ENCODE peak calls at places on chromosome 10, in nine cellular contexts. H is stomach, P is transverse colon, G is sigmoid colon, M is SK-N-SH, F is suprapubic skin, C is K562, X is esophagus muscularis mucosa, Y is HepG2. U is an unnamed sample.

GRCh38 chr10:99395750-99396445 is 34.5 kb downstream of the GOT1 start:
- DNase-seq in H (no peak), P (no peak), G (no peak), M (no peak), F (no peak), C (no peak), X (no peak), Y (peak), U (no peak)

GRCh38 chr10:81953420-81953819 is 78.4 kb downstream of the NRG3 start:
- DNase-seq in H (no peak), P (no peak), G (no peak), M (no peak), F (no peak), C (no peak), X (no peak), Y (no peak), U (no peak)

GRCh38 chr10:6473901-6474370 is 106.1 kb downstream of the PRKCQ start:
- DNase-seq in H (no peak), P (no peak), G (no peak), M (no peak), F (no peak), C (no peak), X (no peak), Y (no peak), U (no peak)

GRCh38 chr10:95451568-95452524 is 109.3 kb downstream of the SORBS1 start:
- DNase-seq in H (no peak), P (no peak), G (no peak), M (no peak), F (no peak), C (no peak), X (no peak), Y (peak), U (no peak)

GRCh38 chr10:74518076-74518475 is 308.3 kb upstream of the KAT6B start:
- DNase-seq in H (no peak), P (no peak), G (no peak), M (no peak), F (no peak), C (no peak), X (no peak), Y (no peak), U (no peak)

GRCh38 chr10:119235381-119235780 is 28.0 kb downstream of the GRK5 start:
- DNase-seq in H (no peak), P (no peak), G (no peak), M (no peak), F (no peak), C (no peak), X (no peak), Y (no peak), U (no peak)

GRCh38 chr10:10777723-10778122 is 239.9 kb upstream of the CELF2 start:
- DNase-seq in H (no peak), P (no peak), G (no peak), M (no peak), F (no peak), C (no peak), X (peak), Y (no peak), U (no peak)

GRCh38 chr10:47361293-47361692 is 13.1 kb downstream of the RBP3 start:
- DNase-seq in H (peak), P (peak), G (no peak), M (peak), F (peak), C (peak), X (no peak), Y (peak), U (no peak)

GRCh38 chr10:48602401-48603135 is 2.3 kb downstream of the ARHGAP22 start:
- DNase-seq in H (no peak), P (no peak), G (no peak), M (no peak), F (no peak), C (no peak), X (no peak), Y (no peak), U (no peak)

GRCh38 chr10:106226831-106227230 is 937.7 kb downstream of the SORCS1 start:
- DNase-seq in H (no peak), P (no peak), G (no peak), M (no peak), F (no peak), C (no peak), X (no peak), Y (no peak), U (no peak)

GRCh38 chr10:12902959-12903358 is 98.6 kb downstream of the CCDC3 start:
- DNase-seq in H (no peak), P (no peak), G (no peak), M (no peak), F (no peak), C (no peak), X (no peak), Y (no peak), U (no peak)

GRCh38 chr10:102714621-102715455 is at the start of gene SFXN2:
- DNase-seq in H (peak), P (peak), G (no peak), M (no peak), F (no peak), C (no peak), X (no peak), Y (no peak), U (no peak)

GRCh38 chr10:20185116-20185515 is 368.9 kb downstream of the PLXDC2 start:
- DNase-seq in H (no peak), P (no peak), G (no peak), M (no peak), F (no peak), C (no peak), X (no peak), Y (no peak), U (no peak)

GRCh38 chr10:121426307-121426706 is 171.9 kb downstream of the FGFR2 start:
- DNase-seq in H (no peak), P (no peak), G (no peak), M (no peak), F (no peak), C (peak), X (no peak), Y (no peak), U (no peak)

GRCh38 chr10:69729326-69730048 is 72.2 kb upstream of the COL13A1 start:
- DNase-seq in H (no peak), P (no peak), G (peak), M (no peak), F (peak), C (no peak), X (no peak), Y (no peak), U (no peak)

GRCh38 chr10:30534465-30535144 is 94.9 kb downstream of the LYZL2 start:
- DNase-seq in H (peak), P (peak), G (peak), M (peak), F (peak), C (peak), X (peak), Y (peak), U (peak)

GRCh38 chr10:32112055-32112454 is 55.8 kb upstream of the KIF5B start:
- DNase-seq in H (no peak), P (no peak), G (no peak), M (no peak), F (no peak), C (no peak), X (no peak), Y (peak), U (no peak)

GRCh38 chr10:88004451-88004850 is 141.0 kb downstream of the PTEN start:
- DNase-seq in H (no peak), P (no peak), G (no peak), M (no peak), F (no peak), C (no peak), X (no peak), Y (no peak), U (no peak)

GRCh38 chr10:63525021-63525420 is 3.8 kb downstream of the REEP3 start:
- DNase-seq in H (no peak), P (no peak), G (no peak), M (no peak), F (no peak), C (no peak), X (no peak), Y (no peak), U (no peak)

GRCh38 chr10:29880856-29881255 is 178.5 kb downstream of the JCAD start:
- DNase-seq in H (no peak), P (no peak), G (no peak), M (no peak), F (no peak), C (no peak), X (no peak), Y (no peak), U (no peak)

GRCh38 chr10:68871105-68871711 is 29.9 kb upstream of the DDX50 start:
- DNase-seq in H (no peak), P (no peak), G (no peak), M (no peak), F (no peak), C (no peak), X (no peak), Y (peak), U (no peak)

GRCh38 chr10:114504769-114505579 is 100.7 kb upstream of the AFAP1L2 start:
- DNase-seq in H (peak), P (no peak), G (peak), M (no peak), F (no peak), C (no peak), X (no peak), Y (peak), U (no peak)

GRCh38 chr10:62916157-62916603 is 100.0 kb upstream of the EGR2 start:
- DNase-seq in H (no peak), P (no peak), G (no peak), M (no peak), F (no peak), C (no peak), X (no peak), Y (no peak), U (peak)

GRCh38 chr10:103911021-103911459 is 6.9 kb downstream of the STN1 start:
- DNase-seq in H (no peak), P (no peak), G (no peak), M (no peak), F (no peak), C (no peak), X (no peak), Y (no peak), U (no peak)

GRCh38 chr10:5971886-5972285 is 5.5 kb downstream of the IL15RA start:
- DNase-seq in H (no peak), P (no peak), G (peak), M (no peak), F (no peak), C (no peak), X (peak), Y (no peak), U (no peak)

GRCh38 chr10:119316729-119317097 is 109.3 kb downstream of the GRK5 start:
- DNase-seq in H (no peak), P (no peak), G (no peak), M (no peak), F (no peak), C (peak), X (no peak), Y (peak), U (no peak)

GRCh38 chr10:38038107-38038931 is 27.8 kb downstream of the ZNF33A start:
- DNase-seq in H (no peak), P (no peak), G (no peak), M (no peak), F (no peak), C (no peak), X (no peak), Y (no peak), U (no peak)

GRCh38 chr10:124685251-124685650 is 58.9 kb downstream of the FAM53B start:
- DNase-seq in H (no peak), P (peak), G (peak), M (no peak), F (no peak), C (no peak), X (no peak), Y (no peak), U (no peak)

GRCh38 chr10:48804740-48805182 is 120.1 kb downstream of the WDFY4 start:
- DNase-seq in H (no peak), P (no peak), G (no peak), M (peak), F (no peak), C (no peak), X (peak), Y (peak), U (no peak)

GRCh38 chr10:61775111-61775510 is 112.4 kb downstream of the CABCOCO1 start:
- DNase-seq in H (no peak), P (no peak), G (no peak), M (no peak), F (no peak), C (no peak), X (no peak), Y (no peak), U (no peak)

GRCh38 chr10:2745666-2746065 is 321.7 kb upstream of the PFKP start:
- DNase-seq in H (no peak), P (no peak), G (no peak), M (no peak), F (no peak), C (no peak), X (no peak), Y (no peak), U (no peak)

GRCh38 chr10:44245601-44245938 is 139.3 kb downstream of the CXCL12 start:
- DNase-seq in H (no peak), P (no peak), G (no peak), M (no peak), F (no peak), C (no peak), X (no peak), Y (peak), U (no peak)

GRCh38 chr10:9189448-9189847 is 1135.0 kb downstream of the GATA3 start:
- DNase-seq in H (no peak), P (no peak), G (no peak), M (no peak), F (no peak), C (no peak), X (no peak), Y (no peak), U (no peak)

GRCh38 chr10:86337121-86337601 is 29.4 kb downstream of the GRID1 start:
- DNase-seq in H (no peak), P (no peak), G (peak), M (no peak), F (no peak), C (no peak), X (no peak), Y (no peak), U (no peak)

GRCh38 chr10:84341983-84342382 is 13.6 kb downstream of the CCSER2 start:
- DNase-seq in H (no peak), P (no peak), G (no peak), M (no peak), F (no peak), C (no peak), X (no peak), Y (no peak), U (no peak)

GRCh38 chr10:94358480-94358879 is 4.3 kb downstream of the NOC3L start:
- DNase-seq in H (no peak), P (no peak), G (no peak), M (no peak), F (no peak), C (no peak), X (no peak), Y (peak), U (no peak)

GRCh38 chr10:115432188-115432819 is 339.1 kb downstream of the ATRNL1 start:
- DNase-seq in H (no peak), P (no peak), G (no peak), M (peak), F (no peak), C (no peak), X (no peak), Y (peak), U (no peak)

DNA sequence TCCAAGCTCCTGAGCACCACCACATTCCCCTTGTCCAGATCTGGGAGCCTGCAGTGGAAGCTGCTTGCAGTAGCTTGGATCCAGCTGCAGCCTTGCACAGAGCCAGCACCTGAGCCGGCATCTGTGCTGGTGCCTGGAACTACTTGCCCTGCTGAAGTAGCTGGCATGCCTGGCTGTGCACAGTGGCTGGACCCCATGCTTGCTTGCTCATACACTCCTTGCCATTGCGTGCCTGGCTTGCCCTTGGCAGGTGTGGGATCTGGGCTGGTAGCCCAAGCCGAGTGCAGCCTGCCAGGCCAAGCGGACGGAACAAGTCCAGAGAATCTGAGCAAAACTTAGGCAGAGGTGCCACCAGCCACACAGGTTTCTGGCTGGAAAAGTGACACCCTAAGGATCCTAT is 759.9 kb downstream of the IPMK start:
- DNase-seq in H (no peak), P (no peak), G (peak), M (no peak), F (no peak), C (no peak), X (no peak), Y (no peak), U (no peak)
- TF ChIP-seq EP300 in H (no peak), P (no peak), G (no peak), M (no peak), F (no peak), C (no peak), X (no peak), Y (no peak), U (no peak)

DNA sequence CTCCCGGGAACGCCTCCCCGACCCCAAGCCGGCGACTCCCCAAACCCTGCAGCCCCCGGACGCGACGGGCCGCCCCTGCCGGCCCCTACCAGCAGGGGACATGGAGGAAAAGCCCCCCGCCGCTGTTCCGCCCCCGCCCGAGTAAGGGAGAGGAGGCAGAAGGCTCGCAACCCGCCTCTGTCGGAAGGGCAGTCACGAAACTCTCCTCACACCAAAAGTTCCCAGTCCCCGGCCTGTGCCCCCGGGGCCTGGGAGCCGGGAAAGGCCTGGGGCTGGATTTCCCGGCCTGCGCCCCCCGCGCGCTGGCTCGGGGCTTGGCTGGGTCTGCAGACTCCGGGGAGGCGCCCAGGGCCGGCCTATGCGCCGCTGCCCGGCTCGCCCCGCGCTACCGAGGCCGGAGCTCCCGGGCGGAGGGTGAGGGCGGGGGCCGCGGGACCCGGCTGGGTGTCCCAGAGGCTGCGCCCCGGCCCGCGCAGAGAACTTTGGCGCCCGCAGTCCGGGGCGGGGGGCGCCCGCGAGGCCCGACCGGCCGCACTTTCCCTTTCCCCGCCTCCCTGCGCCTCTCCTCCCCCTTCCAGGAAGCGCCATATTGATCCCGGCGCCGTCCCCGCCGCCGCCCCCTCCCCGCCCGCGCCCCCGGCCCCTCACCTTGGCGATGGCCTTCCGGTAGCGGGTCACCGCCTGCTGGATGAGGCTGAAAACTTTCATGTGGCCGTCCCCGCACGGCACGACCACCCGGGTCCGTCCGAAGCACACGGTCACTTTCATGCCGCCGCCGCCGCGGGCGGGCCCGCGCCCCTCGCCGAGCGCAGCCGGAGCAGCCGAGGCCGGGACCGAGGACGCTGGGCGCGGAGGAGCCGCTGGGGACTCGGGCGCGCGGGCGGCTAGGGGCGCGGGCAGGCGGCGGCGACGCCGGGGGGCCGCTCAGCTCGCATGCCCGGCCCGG is 595 bp downstream of the PARD3 start:
- DNase-seq in H (peak), P (peak), G (peak), M (peak), F (peak), C (peak), X (no peak), Y (peak), U (no peak)
- H3K27ac ChIP-seq in H (peak), P (peak), G (peak), M (peak), F (peak), C (no peak), X (peak), Y (peak), U (peak)

DNA sequence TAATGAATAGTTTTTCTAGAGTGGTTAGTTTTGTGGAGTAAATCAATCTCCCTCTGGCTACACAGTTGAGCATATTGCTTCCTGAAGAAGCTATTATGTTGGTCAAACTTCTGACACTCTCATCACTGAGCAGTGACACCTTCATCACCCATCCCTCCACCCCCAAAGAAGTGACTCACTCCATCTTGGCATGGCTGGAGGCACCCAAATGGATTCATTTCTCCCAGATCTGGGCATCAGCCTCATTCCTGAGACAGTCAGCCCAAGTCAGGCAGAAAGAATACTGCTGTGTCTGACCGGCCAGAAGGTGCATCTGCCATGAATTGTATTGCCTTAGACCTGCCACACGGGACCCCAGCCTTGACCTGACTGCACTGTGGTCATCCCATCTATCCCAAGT is 117.0 kb upstream of the HABP2 start:
- DNase-seq in H (no peak), P (no peak), G (no peak), M (no peak), F (no peak), C (no peak), X (no peak), Y (no peak), U (no peak)
- TF ChIP-seq EP300 in H (no peak), P (no peak), G (no peak), M (no peak), F (no peak), C (no peak), X (no peak), Y (no peak), U (no peak)

DNA sequence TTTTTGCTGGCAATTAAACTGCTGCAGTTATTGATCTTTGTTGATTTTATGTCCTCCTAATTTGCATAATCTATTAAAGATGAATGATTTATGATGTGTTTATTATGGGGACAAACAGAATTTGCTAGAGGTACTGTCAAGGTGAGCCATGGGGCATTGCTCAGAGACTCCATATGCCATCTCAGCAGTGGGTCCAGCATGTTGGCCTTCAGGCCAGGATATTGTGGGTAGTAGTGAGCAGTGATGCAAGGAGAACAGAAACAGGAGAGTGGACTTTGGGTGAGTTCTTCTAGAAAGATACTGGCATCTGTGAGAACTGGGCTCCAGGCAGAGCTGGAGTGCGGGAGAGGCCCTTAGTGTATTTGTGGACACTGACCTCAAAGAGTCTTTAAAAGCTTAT is 65.9 kb downstream of the PAX2 start:
- DNase-seq in H (no peak), P (no peak), G (no peak), M (no peak), F (no peak), C (no peak), X (no peak), Y (no peak), U (no peak)
- H3K27ac ChIP-seq in H (no peak), P (no peak), G (no peak), M (no peak), F (no peak), C (no peak), X (no peak), Y (no peak), U (no peak)

DNA sequence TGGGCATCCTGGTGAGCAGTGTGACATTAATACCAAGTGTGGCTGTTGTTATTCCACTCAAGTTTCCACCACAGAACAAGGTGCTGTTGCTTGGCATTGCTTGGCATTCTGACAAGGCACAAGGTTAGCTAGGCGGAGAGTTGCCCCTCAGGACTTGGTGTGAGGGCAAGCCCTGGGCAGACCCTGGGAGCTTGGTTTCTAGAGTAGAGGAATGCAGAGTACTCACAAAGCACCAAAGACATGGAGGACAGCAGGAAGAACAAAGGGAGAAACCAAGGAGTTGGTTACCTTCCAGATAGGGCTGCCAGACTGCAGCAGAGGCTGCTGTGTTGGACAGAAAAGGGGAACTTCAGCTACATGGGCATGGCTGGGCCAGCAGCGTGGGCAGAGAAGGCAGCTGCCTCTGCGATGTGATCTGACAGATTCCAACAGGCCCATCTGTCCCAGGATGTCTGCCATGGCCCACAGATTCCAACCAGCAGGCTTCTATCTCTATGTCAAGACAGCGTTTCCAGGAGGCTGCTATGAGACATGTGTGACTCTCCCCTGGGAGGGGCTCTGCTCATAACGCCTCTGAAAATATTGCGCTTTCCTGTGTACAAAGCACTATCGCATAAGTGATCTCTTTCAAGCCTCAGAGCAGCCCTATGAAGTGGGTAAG is 1.8 kb downstream of the GOLGA7B start:
- DNase-seq in H (no peak), P (no peak), G (no peak), M (no peak), F (no peak), C (no peak), X (no peak), Y (no peak), U (no peak)
- TF ChIP-seq EP300 in H (no peak), P (no peak), G (no peak), M (no peak), F (no peak), C (no peak), X (no peak), Y (no peak), U (no peak)

U was measured in tibial nerve.